ENCODE peak calls at places on chromosome 1, in eight cellular contexts. N is left ventricle myocardium inferior, H is fibroblast of lung, O is Panc1, B is epithelial cell of esophagus, F is tibial artery, K is NB4, S is Peyer's patch. L is an unnamed sample.

GRCh38 chr1:157932082-157932481 is 61.4 kb upstream of the KIRREL1 start:
- DNase-seq in N (no peak), H (peak), O (no peak), B (peak), F (no peak), K (peak), S (no peak), L (peak)

GRCh38 chr1:28208818-28209441 is 23.9 kb downstream of the DNAJC8 start:
- DNase-seq in N (peak), H (peak), O (peak), B (peak), F (peak), K (peak), S (peak), L (peak)

GRCh38 chr1:172960454-172961208 is 90.1 kb downstream of the TNFSF18 start:
- DNase-seq in N (no peak), H (peak), O (no peak), B (no peak), F (peak), K (no peak), S (no peak), L (no peak)

GRCh38 chr1:171873664-171874063 is 32.4 kb downstream of the DNM3 start:
- DNase-seq in N (no peak), H (no peak), O (no peak), B (no peak), F (no peak), K (no peak), S (no peak), L (no peak)

GRCh38 chr1:156908541-156908940 is 11.9 kb upstream of the LRRC71 start:
- DNase-seq in N (no peak), H (no peak), O (no peak), B (no peak), F (no peak), K (no peak), S (no peak), L (no peak)

GRCh38 chr1:52677407-52677806 is 20.7 kb downstream of the COA7 start:
- DNase-seq in N (peak), H (no peak), O (no peak), B (no peak), F (no peak), K (no peak), S (no peak), L (peak)

GRCh38 chr1:40658895-40659648 is 6.4 kb downstream of the RIMS3 start:
- DNase-seq in N (no peak), H (no peak), O (no peak), B (no peak), F (no peak), K (no peak), S (no peak), L (peak)

GRCh38 chr1:115980998-115981993 is 5.0 kb downstream of the SLC22A15 start:
- DNase-seq in N (no peak), H (peak), O (peak), B (peak), F (no peak), K (peak), S (peak), L (peak)

GRCh38 chr1:218281285-218281684 is 3.8 kb upstream of the RRP15 start:
- DNase-seq in N (no peak), H (no peak), O (no peak), B (no peak), F (no peak), K (peak), S (no peak), L (no peak)

GRCh38 chr1:7679873-7680790 is 91.0 kb upstream of the VAMP3 start:
- DNase-seq in N (peak), H (peak), O (no peak), B (peak), F (no peak), K (peak), S (peak), L (peak)

GRCh38 chr1:234779160-234779538 is 169.2 kb upstream of the IRF2BP2 start:
- DNase-seq in N (no peak), H (no peak), O (no peak), B (peak), F (no peak), K (no peak), S (no peak), L (peak)

GRCh38 chr1:186708578-186709203 is 28.5 kb upstream of the PTGS2 start:
- DNase-seq in N (no peak), H (peak), O (no peak), B (peak), F (no peak), K (no peak), S (no peak), L (peak)

GRCh38 chr1:234884701-234885100 is 243.9 kb downstream of the TOMM20 start:
- DNase-seq in N (no peak), H (no peak), O (no peak), B (no peak), F (no peak), K (no peak), S (no peak), L (no peak)

DNA sequence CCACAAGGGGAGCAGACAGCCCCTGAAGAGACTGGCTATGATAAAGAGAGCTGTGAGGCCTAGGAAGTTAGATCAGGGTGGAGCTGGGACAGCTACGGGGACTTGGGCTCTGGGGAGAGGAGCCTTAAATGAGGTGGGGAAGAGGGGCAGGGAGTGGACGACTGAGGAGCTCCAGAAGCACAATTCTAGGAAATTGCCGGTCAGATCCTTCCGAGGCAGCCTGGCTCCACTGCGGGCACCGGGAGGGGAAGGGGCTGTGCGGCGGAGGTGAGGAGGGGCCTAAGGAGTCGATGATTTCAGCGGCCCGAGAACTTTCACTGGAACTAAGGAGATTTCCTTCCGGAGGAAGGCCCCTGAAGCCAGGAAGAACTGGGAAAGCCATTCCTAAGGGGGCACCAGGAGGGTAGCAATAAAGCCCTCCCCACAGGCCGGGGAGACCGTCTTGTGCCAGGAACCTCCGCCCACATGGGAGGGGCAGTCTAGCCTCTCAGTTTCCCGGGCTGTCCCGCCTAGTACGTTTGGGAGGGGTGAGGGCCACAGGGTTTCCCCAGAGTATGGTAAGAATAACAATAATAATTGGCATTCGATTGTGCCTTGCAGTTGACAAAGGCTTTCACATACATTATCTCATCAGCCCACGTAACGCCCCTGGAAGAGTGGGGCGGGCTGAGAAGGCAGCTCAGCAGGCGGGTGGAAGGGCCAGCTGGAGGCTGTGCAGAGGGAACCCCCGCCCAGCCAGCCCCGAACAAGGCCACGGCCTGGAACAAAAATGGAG is 19.6 kb downstream of the NPR1 start:
- DNase-seq in N (peak), H (peak), O (no peak), B (no peak), F (peak), K (no peak), S (peak), L (peak)
- H3K4me3 ChIP-seq in N (peak), H (no peak), O (no peak), B (no peak), F (peak), K (no peak), S (no peak), L (no peak)

GRCh38 chr1:91764471-91765115 is 121.4 kb downstream of the TGFBR3 start:
- DNase-seq in N (no peak), H (no peak), O (no peak), B (no peak), F (no peak), K (no peak), S (no peak), L (no peak)
- TF ChIP-seq CTCF in N (no peak), H (no peak), O (peak), B (no peak), F (no peak), K (no peak), S (no peak), L (no peak)

GRCh38 chr1:911875-912739 is 11.6 kb upstream of the SAMD11 start:
- DNase-seq in N (no peak), H (no peak), O (no peak), B (no peak), F (no peak), K (no peak), S (peak), L (no peak)

GRCh38 chr1:914891-915280 is 8.8 kb upstream of the SAMD11 start:
- DNase-seq in N (no peak), H (no peak), O (no peak), B (no peak), F (no peak), K (no peak), S (no peak), L (no peak)

GRCh38 chr1:912740-913301 is 10.9 kb upstream of the SAMD11 start:
- DNase-seq in N (peak), H (no peak), O (no peak), B (peak), F (peak), K (peak), S (peak), L (no peak)

GRCh38 chr1:914253-914890 is 9.4 kb upstream of the SAMD11 start:
- DNase-seq in N (no peak), H (no peak), O (no peak), B (no peak), F (peak), K (no peak), S (no peak), L (no peak)

GRCh38 chr1:913491-914252 is 10.1 kb upstream of the SAMD11 start:
- DNase-seq in N (no peak), H (no peak), O (no peak), B (no peak), F (peak), K (no peak), S (no peak), L (no peak)
- H3K4me3 ChIP-seq in N (no peak), H (no peak), O (no peak), B (no peak), F (no peak), K (no peak), S (no peak), L (no peak)

GRCh38 chr1:227607336-227607898 is 44.1 kb downstream of the ZNF678 start:
- DNase-seq in N (no peak), H (no peak), O (no peak), B (no peak), F (no peak), K (no peak), S (no peak), L (no peak)

GRCh38 chr1:227603327-227603726 is 40.0 kb downstream of the ZNF678 start:
- DNase-seq in N (no peak), H (no peak), O (no peak), B (no peak), F (no peak), K (no peak), S (no peak), L (no peak)

DNA sequence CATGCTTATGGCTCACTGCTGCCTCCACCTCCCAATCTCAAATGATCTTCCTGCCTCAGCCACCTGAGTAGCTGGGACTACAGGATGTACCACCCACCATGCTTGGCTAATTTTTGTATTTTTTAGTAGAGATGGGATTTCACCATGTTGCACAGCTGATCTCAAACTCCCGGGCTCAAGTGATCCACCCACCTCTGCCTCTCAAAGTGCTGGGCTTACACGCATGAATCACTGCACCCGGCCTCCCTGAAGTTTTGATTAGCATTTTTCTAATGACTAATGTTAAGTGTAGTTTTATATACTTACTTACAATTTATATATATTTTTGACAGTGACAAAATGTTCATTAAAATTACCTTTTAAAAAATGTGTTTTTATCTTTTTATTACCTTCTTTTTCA is 41.1 kb downstream of the ZNF678 start:
- DNase-seq in N (no peak), H (no peak), O (no peak), B (no peak), F (no peak), K (no peak), S (no peak), L (peak)
- TF ChIP-seq CTCF in N (no peak), H (no peak), O (no peak), B (no peak), F (no peak), K (no peak), S (no peak), L (no peak)

GRCh38 chr1:230831706-230832105 is 36.6 kb downstream of the C1orf198 start:
- DNase-seq in N (no peak), H (no peak), O (no peak), B (no peak), F (no peak), K (no peak), S (no peak), L (peak)
- H3K4me3 ChIP-seq in N (no peak), H (no peak), O (no peak), B (no peak), F (no peak), K (no peak), S (no peak), L (no peak)

DNA sequence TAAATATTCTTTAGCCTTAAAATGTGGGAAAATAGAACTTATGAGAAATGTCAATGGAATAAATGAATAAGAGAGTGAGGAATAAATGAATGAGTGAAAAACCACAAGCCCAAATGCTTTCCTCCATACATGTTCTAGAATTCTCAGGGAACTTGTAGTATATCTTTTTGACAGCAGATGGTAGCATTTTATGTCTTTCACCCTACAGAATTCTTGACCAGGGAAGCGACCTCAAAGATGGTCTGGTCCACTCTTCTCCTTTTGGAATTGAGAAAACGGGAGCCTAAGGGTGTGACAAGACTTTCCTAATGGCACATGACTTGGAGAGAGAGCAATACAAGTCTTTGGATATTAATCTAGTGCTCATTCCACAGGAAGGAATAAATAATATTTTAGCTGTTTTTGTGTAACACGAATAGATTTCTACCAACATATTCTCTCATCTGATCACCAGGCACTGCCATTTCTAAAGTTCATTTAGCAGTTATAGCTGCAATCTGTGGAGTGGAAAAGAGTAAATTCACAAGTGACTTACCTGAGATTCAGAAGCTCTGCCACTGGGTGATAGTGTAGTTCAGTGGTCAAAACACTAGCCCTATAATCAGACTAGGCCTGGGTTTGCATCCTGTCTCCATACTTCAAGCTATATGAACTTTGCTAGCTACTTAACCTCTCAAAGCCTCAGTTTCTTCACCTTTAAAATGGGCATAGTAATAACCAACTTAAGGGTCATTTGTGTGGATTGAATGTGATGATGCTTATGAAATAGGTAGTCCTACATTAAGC is 15.0 kb upstream of the F5 start:
- DNase-seq in N (no peak), H (peak), O (no peak), B (peak), F (no peak), K (peak), S (no peak), L (peak)
- TF ChIP-seq CTCF in N (peak), H (peak), O (peak), B (peak), F (peak), K (no peak), S (peak), L (peak)

GRCh38 chr1:147077523-147077922 is 94.7 kb downstream of the PRKAB2 start:
- DNase-seq in N (no peak), H (no peak), O (no peak), B (no peak), F (no peak), K (no peak), S (no peak), L (no peak)
- H3K4me3 ChIP-seq in N (no peak), H (no peak), O (no peak), B (no peak), F (no peak), K (no peak), S (no peak), L (no peak)